ENCODE peak calls at places on chromosomes 16 and 17, in six cellular contexts. U, I, E, D, K and Q are unnamed samples.

GRCh38 chr17:45276031-45276430 is 14.1 kb upstream of the SPATA32 start:
- DNase-seq in I (no peak), U (no peak), K (no peak), D (no peak), E (no peak), Q (no peak)

GRCh38 chr17:511001-511690 is 158.5 kb upstream of the RPH3AL start:
- DNase-seq in E (peak), D (no peak), I (no peak), U (no peak), K (no peak), Q (no peak)

GRCh38 chr17:81967533-81968395 is 6.8 kb upstream of the NOTUM start:
- DNase-seq in E (peak), K (no peak), D (no peak), I (peak), U (peak), Q (peak)

GRCh38 chr16:54281535-54282201 is 4.9 kb downstream of the IRX3 start:
- DNase-seq in D (no peak), K (no peak), U (peak), E (no peak), I (no peak), Q (no peak)

GRCh38 chr17:12320286-12320685 is 299.6 kb downstream of the MAP2K4 start:
- DNase-seq in K (no peak), E (peak), D (peak), I (no peak), U (no peak), Q (no peak)

GRCh38 chr17:68470959-68471358 is 13.7 kb upstream of the WIPI1 start:
- DNase-seq in K (no peak), I (no peak), D (no peak), E (no peak), U (no peak), Q (no peak)

GRCh38 chr17:76643553-76644148 is at the start of gene ST6GALNAC1:
- DNase-seq in D (no peak), K (peak), I (peak), E (no peak), U (no peak), Q (peak)

GRCh38 chr17:77645441-77646430 is 312.8 kb upstream of the TNRC6C start:
- DNase-seq in D (no peak), K (no peak), I (no peak), E (no peak), U (no peak), Q (peak)

GRCh38 chr16:67846063-67846319 is 742 bp upstream of the NUTF2 start:
- DNase-seq in U (no peak), D (no peak), I (no peak), E (peak), K (no peak), Q (no peak)

GRCh38 chr16:67843343-67843765 is 1.2 kb downstream of the THAP11 start:
- DNase-seq in I (no peak), E (peak), D (no peak), U (peak), K (no peak), Q (no peak)

GRCh38 chr16:67842509-67843342 is 606 bp downstream of the THAP11 start:
- DNase-seq in E (peak), I (peak), D (no peak), U (peak), K (peak), Q (peak)

GRCh38 chr16:67845291-67846062 is 1.3 kb upstream of the NUTF2 start:
- DNase-seq in U (no peak), K (no peak), I (no peak), D (no peak), E (peak), Q (no peak)

DNA sequence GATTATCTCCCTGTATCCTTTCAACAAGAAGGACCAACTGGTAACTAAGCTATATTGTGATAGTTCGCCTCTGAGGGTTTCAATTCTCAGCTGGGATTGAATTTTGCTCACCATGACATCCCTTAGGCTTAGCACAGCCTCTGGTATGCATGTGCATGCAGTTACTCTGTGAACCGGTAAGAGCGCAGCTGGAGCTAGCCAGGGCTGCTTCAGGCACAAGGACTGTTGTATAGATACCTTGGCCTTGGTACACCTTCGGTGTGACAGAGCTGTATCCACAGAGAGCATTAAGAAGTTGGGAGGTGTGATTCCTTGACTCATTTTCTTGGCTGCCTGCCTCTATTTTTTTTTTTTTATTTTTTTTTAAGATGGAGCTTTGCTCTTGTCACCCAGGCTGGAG is 2.3 kb upstream of the NUTF2 start:
- DNase-seq in K (no peak), U (no peak), D (no peak), I (no peak), E (peak), Q (no peak)
- H3K4me3 ChIP-seq in K (no peak), U (no peak), D (peak), I (no peak), E (peak), Q (peak)

DNA sequence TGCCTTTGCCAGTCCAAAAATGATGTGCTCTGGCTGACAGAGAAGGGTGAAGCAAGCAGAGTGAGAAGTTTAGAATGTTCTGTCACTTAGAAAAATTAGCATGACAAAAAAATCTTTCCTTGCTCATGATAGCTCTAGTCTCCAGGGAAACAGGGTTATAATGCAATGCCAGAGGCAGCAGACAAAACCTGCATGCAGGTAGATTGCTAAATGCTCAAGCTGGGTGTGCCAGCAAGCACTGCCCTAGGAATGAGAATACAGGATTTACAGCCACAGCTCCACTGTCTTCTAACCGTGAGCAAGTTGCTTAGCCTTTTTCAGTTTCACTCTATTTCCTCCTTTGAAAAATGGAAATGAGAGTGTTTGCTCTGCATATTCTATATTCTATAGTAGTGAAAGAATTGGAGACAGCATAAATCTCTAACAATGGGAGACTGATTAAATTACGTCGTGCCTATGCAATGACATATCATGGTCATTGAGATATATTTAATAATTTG is 516.6 kb upstream of the C16orf82 start:
- DNase-seq in D (no peak), E (no peak), K (no peak), U (no peak), I (no peak), Q (no peak)
- H3K4me3 ChIP-seq in D (no peak), E (no peak), K (no peak), U (no peak), I (no peak), Q (no peak)

GRCh38 chr17:46851029-46851741 is at the start of gene WNT9B:
- DNase-seq in E (peak), K (no peak), I (no peak), D (no peak), U (peak), Q (no peak)
- H3K4me3 ChIP-seq in E (peak), K (no peak), I (peak), D (peak), U (peak), Q (no peak)

DNA sequence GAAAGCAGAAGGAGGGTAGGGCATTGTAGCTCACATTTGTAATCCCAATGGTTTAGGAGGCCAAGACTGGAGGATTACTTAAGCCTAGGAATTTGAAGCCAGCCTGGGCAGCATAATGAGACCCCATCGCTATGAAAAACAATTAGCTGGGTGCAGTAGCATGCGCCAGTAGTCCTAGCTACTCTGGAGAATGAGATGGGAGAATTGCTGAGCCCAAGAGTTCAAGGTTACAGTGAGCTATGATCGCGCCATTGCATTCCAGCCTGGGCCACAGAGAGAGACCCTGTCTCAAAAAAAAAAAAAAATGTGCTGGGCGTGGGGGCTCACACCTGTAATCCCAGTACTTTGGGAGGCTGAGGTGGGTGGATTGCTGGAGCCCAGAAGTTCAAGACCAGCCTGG is 5.0 kb downstream of the ATF7IP2 start:
- DNase-seq in I (no peak), K (no peak), U (no peak), D (no peak), E (no peak), Q (no peak)
- H3K4me3 ChIP-seq in I (no peak), K (no peak), U (no peak), D (no peak), E (no peak), Q (no peak)

DNA sequence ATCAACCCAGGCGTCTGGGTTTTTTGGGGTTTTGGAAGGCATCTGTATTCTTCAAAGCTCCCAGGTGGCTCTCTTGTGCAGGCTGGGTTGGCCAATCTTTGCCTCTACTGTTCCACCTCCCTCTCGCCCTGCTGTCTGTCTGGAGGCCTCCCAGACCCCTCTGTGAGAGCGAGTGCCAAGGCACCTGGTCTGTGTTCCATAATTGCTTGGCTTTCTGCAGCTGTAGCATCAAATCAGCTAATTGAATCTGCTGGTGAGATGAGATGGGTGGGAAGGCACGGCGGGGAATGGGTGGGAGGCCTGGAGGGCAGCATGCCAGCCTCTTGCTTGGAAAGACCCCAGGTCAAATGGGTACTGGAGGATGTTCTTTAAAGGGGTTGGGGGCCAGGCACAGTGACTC is 52.5 kb upstream of the CLEC19A start:
- DNase-seq in U (no peak), K (no peak), E (no peak), D (no peak), I (no peak), Q (no peak)
- H3K4me3 ChIP-seq in U (no peak), K (no peak), E (no peak), D (no peak), I (no peak), Q (no peak)

GRCh38 chr16:75238132-75238852 is 13.1 kb downstream of the BCAR1 start:
- DNase-seq in I (peak), D (peak), E (peak), U (peak), K (no peak), Q (no peak)
- H3K4me3 ChIP-seq in I (no peak), D (no peak), E (peak), U (peak), K (no peak), Q (no peak)

GRCh38 chr16:477758-478157 is 49.8 kb upstream of the CAPN15 start:
- DNase-seq in U (no peak), D (no peak), E (no peak), I (no peak), K (no peak), Q (no peak)

GRCh38 chr16:483351-484075 is 44.0 kb upstream of the CAPN15 start:
- DNase-seq in U (peak), D (no peak), E (no peak), K (no peak), I (no peak), Q (no peak)

GRCh38 chr16:477287-477686 is 50.2 kb upstream of the CAPN15 start:
- DNase-seq in D (no peak), K (peak), I (no peak), U (no peak), E (no peak), Q (no peak)

DNA sequence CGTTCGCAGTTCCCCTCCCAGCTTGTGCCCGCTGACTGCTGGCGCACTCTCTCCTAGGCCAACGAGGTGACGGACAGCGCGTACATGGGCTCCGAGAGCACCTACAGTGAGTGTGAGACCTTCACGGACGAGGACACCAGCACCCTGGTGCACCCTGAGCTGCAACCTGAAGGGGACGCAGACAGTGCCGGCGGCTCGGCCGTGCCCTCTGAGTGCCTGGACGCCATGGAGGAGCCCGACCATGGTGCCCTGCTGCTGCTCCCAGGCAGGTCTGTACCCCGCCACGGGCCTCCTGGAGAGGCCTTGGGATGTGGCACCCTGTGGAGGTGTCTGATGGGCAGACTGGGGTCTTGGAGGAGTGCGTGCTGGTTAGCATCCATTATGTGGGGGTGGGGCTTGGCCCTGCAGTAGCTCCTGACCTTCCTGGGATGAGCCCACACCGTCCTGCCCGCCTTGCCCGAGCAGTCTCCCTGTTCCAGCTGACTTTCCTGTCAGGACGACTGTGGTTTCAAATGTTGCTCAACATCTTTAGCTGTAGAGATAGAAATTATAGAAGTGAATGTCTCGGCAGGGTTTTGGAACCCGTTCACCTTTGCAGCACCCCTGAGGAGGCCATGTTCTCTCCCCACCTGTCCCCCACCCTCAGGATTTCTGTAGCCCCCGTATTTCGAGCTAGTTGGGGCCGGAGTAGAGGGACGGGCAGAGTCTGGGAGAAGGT is 44.9 kb upstream of the CAPN15 start:
- DNase-seq in D (no peak), U (no peak), K (no peak), E (no peak), I (no peak), Q (no peak)
- H3K4me3 ChIP-seq in D (no peak), U (no peak), K (no peak), E (no peak), I (no peak), Q (no peak)